ENCODE peak calls at places on chromosome 1, in six cellular contexts. E is fibroblast of the aortic adventitia; N is brain microvascular endothelial cell; H is neural progenitor cell; J is stimulated activated CD4-positive, alpha-beta T cell treated with anti-CD3 and anti-CD28 coated beads, TNF-alpha, amount 100 ng/mL, for 24 hours; K is pancreas. B is an unnamed sample.

GRCh38 chr1:16151200-16151708 is 4.6 kb downstream of the EPHA2 start:
- DNase-seq in E (no peak), H (peak), K (no peak), N (no peak), J (no peak), B (peak)

GRCh38 chr1:163870666-163871065 is 548.9 kb downstream of the NUF2 start:
- DNase-seq in H (no peak), J (no peak), K (no peak), E (peak), N (no peak), B (peak)

GRCh38 chr1:116958110-116958509 is 43.5 kb upstream of the CD101 start:
- DNase-seq in J (no peak), N (no peak), H (no peak), K (no peak), E (no peak), B (no peak)

GRCh38 chr1:78617615-78618026 is 2.6 kb upstream of the IFI44L start:
- DNase-seq in K (peak), J (peak), N (peak), H (peak), E (peak), B (peak)

GRCh38 chr1:96362623-96363022 is 359.0 kb upstream of the PTBP2 start:
- DNase-seq in H (no peak), E (peak), K (no peak), J (no peak), N (peak), B (peak)

GRCh38 chr1:52880226-52880625 is 37.7 kb downstream of the ZYG11A start:
- DNase-seq in N (no peak), K (no peak), J (no peak), E (no peak), H (no peak), B (no peak)

GRCh38 chr1:36203554-36204346 is 20.5 kb upstream of the THRAP3 start:
- DNase-seq in H (peak), K (peak), E (no peak), J (no peak), N (peak), B (peak)

GRCh38 chr1:234893725-234894630 is 234.7 kb downstream of the TOMM20 start:
- DNase-seq in H (no peak), K (peak), E (peak), J (no peak), N (peak), B (no peak)

GRCh38 chr1:70674981-70675685 is 264.1 kb downstream of the CTH start:
- DNase-seq in H (no peak), E (no peak), N (no peak), K (no peak), J (no peak), B (no peak)

GRCh38 chr1:202010042-202011015 is at the start of gene ELF3:
- DNase-seq in E (no peak), H (peak), K (peak), N (no peak), J (no peak), B (no peak)

GRCh38 chr1:93784538-93784937 is 94.5 kb downstream of the DNTTIP2 start:
- DNase-seq in E (no peak), N (no peak), J (no peak), K (no peak), H (no peak), B (no peak)

GRCh38 chr1:151832318-151832984 is 849 bp upstream of the RORC start:
- DNase-seq in J (no peak), E (peak), H (no peak), K (peak), N (no peak), B (peak)

GRCh38 chr1:1899266-1899966 is 8.5 kb upstream of the GNB1 start:
- DNase-seq in H (peak), N (no peak), E (no peak), K (no peak), J (no peak), B (no peak)

GRCh38 chr1:106954830-106955229 is 101.6 kb upstream of the PRMT6 start:
- DNase-seq in E (no peak), K (no peak), N (no peak), H (no peak), J (no peak), B (no peak)

GRCh38 chr1:82152356-82153281 is 351.9 kb downstream of the ADGRL2 start:
- DNase-seq in K (no peak), J (no peak), N (no peak), H (no peak), E (no peak), B (peak)

GRCh38 chr1:5447479-5448070 is 544.6 kb downstream of the NPHP4 start:
- DNase-seq in J (no peak), E (no peak), H (no peak), K (no peak), N (no peak), B (no peak)

GRCh38 chr1:206575165-206575893 is 36.9 kb downstream of the EIF2D start:
- DNase-seq in H (no peak), K (no peak), E (peak), J (no peak), N (peak), B (peak)

GRCh38 chr1:85650645-85651044 is 57.6 kb downstream of the ZNHIT6 start:
- DNase-seq in J (no peak), N (no peak), H (peak), K (no peak), E (no peak), B (no peak)